ENCODE peak calls at places on chromosomes 5 and 9, in six cellular contexts. V is posterior cingulate gyrus; E is colonic mucosa; Z is NCI-H2171 treated with DMSO at 0.1 percent for 48 hours; X is neural crest cell; G is activated effector memory CD4-positive, alpha-beta T cell treated with Interleukin-2 at 50 U/mL for 16 hours. O is an unnamed sample.

GRCh38 chr5:180644129-180644824 is 5.1 kb downstream of the FLT4 start:
- DNase-seq in V (no peak), E (no peak), Z (no peak), X (no peak), G (no peak), O (no peak)

GRCh38 chr9:90169490-90169889 is 473.1 kb downstream of the DIRAS2 start:
- DNase-seq in V (no peak), E (no peak), Z (no peak), X (no peak), G (no peak), O (no peak)

GRCh38 chr9:88766778-88767503 is 224.3 kb upstream of the S1PR3 start:
- DNase-seq in V (no peak), E (no peak), Z (no peak), X (no peak), G (no peak), O (no peak)

GRCh38 chr5:71483355-71483754 is 27.9 kb downstream of the BDP1 start:
- DNase-seq in V (no peak), E (no peak), Z (no peak), X (no peak), G (no peak), O (no peak)

GRCh38 chr9:136311433-136312375 is 7.8 kb upstream of the CCDC187 start:
- DNase-seq in V (no peak), E (peak; percentile 69), Z (peak; percentile 93), X (no peak), G (no peak), O (no peak)

GRCh38 chr9:112059145-112059979 is 115.7 kb downstream of the SUSD1 start:
- DNase-seq in V (no peak), E (peak; percentile 54), Z (no peak), X (no peak), G (no peak), O (peak; percentile 32)

GRCh38 chr9:96006961-96007360 is 131.5 kb downstream of the ERCC6L2 start:
- DNase-seq in V (no peak), E (no peak), Z (no peak), X (no peak), G (no peak), O (no peak)

GRCh38 chr9:98921740-98922139 is 22.0 kb upstream of the COL15A1 start:
- DNase-seq in V (no peak), E (no peak), Z (no peak), X (no peak), G (no peak), O (no peak)

GRCh38 chr5:159097461-159098284 is 2.0 kb downstream of the EBF1 start:
- DNase-seq in V (no peak), E (no peak), Z (no peak), X (no peak), G (no peak), O (no peak)

GRCh38 chr5:154058055-154059038 is 19.6 kb downstream of the MFAP3 start:
- DNase-seq in V (no peak), E (no peak), Z (peak; percentile 32), X (no peak), G (no peak), O (no peak)

GRCh38 chr5:59760798-59761348 is 132.7 kb downstream of the PDE4D start:
- DNase-seq in V (no peak), E (no peak), Z (no peak), X (no peak), G (no peak), O (no peak)

GRCh38 chr5:160259341-160259740 is 30.0 kb downstream of the FABP6 start:
- DNase-seq in V (no peak), E (no peak), Z (no peak), X (no peak), G (no peak), O (no peak)

GRCh38 chr5:127235136-127235535 is 55.5 kb upstream of the MEGF10 start:
- DNase-seq in V (no peak), E (no peak), Z (no peak), X (no peak), G (no peak), O (no peak)

GRCh38 chr9:96075111-96075510 is 199.6 kb downstream of the ERCC6L2 start:
- DNase-seq in V (no peak), E (no peak), Z (no peak), X (no peak), G (no peak), O (no peak)

GRCh38 chr9:36034234-36034633 is 2.5 kb upstream of the RECK start:
- DNase-seq in V (no peak), E (no peak), Z (no peak), X (no peak), G (no peak), O (no peak)

GRCh38 chr5:40828021-40828631 is 6.9 kb downstream of the RPL37 start:
- DNase-seq in V (no peak), E (no peak), Z (no peak), X (no peak), G (no peak), O (no peak)

GRCh38 chr9:87148391-87149237 is 201.3 kb upstream of the GAS1 start:
- DNase-seq in V (peak; percentile 81), E (peak; percentile 45), Z (peak; percentile 33), X (peak; percentile 52), G (no peak), O (peak; percentile 77)

GRCh38 chr5:159908201-159908940 is 7.9 kb upstream of the ADRA1B start:
- DNase-seq in V (no peak), E (no peak), Z (no peak), X (no peak), G (no peak), O (no peak)

GRCh38 chr5:94908889-94909480 is 290.5 kb downstream of the SLF1 start:
- DNase-seq in V (no peak), E (no peak), Z (no peak), X (no peak), G (no peak), O (no peak)

GRCh38 chr5:172801184-172801671 is 30.2 kb upstream of the DUSP1 start:
- DNase-seq in V (no peak), E (no peak), Z (no peak), X (no peak), G (no peak), O (no peak)

GRCh38 chr5:38994329-38994927 is 79.8 kb downstream of the RICTOR start:
- DNase-seq in V (no peak), E (peak; percentile 26), Z (peak; percentile 92), X (no peak), G (no peak), O (no peak)

GRCh38 chr9:96086936-96087582 is 211.6 kb downstream of the ERCC6L2 start:
- DNase-seq in V (no peak), E (no peak), Z (no peak), X (no peak), G (no peak), O (no peak)

GRCh38 chr9:7500521-7500920 is 299.1 kb downstream of the DMAC1 start:
- DNase-seq in V (no peak), E (no peak), Z (peak; percentile 4), X (no peak), G (no peak), O (no peak)

GRCh38 chr5:32299059-32299677 is 13.6 kb downstream of the MTMR12 start:
- DNase-seq in V (no peak), E (no peak), Z (peak; percentile 100), X (no peak), G (no peak), O (no peak)